ENCODE peak calls at places on chromosome 12, in eight cellular contexts. One of them, this sample, is unnamed.

GRCh38 chr12:101777476-101777875 is 38.2 kb upstream of the SYCP3 start:
- DNase-seq in Peyer's patch: no peak
- DNase-seq in ACHN: no peak
- DNase-seq in CD4-positive, alpha-beta memory T cell: no peak
- DNase-seq in stomach: no peak
- DNase-seq in islet precursor cell: no peak
- DNase-seq in RKO: no peak
- DNase-seq in ELF-1: no peak
- DNase-seq in this sample: no peak

GRCh38 chr12:100566887-100567637 is 6.4 kb upstream of the GAS2L3 start:
- DNase-seq in Peyer's patch: no peak
- DNase-seq in ACHN: no peak
- DNase-seq in CD4-positive, alpha-beta memory T cell: no peak
- DNase-seq in stomach: no peak
- DNase-seq in islet precursor cell: no peak
- DNase-seq in RKO: no peak
- DNase-seq in ELF-1: no peak
- DNase-seq in this sample: no peak

GRCh38 chr12:39199371-39199770 is 243.5 kb downstream of the KIF21A start:
- DNase-seq in Peyer's patch: no peak
- DNase-seq in ACHN: no peak
- DNase-seq in CD4-positive, alpha-beta memory T cell: no peak
- DNase-seq in stomach: no peak
- DNase-seq in islet precursor cell: no peak
- DNase-seq in RKO: no peak
- DNase-seq in ELF-1: no peak
- DNase-seq in this sample: no peak

GRCh38 chr12:122880668-122881067 is 15.3 kb downstream of the VPS37B start:
- DNase-seq in Peyer's patch: no peak
- DNase-seq in ACHN: peak
- DNase-seq in CD4-positive, alpha-beta memory T cell: no peak
- DNase-seq in stomach: no peak
- DNase-seq in islet precursor cell: peak
- DNase-seq in RKO: peak
- DNase-seq in ELF-1: no peak
- DNase-seq in this sample: no peak

GRCh38 chr12:124399622-124400021 is 104.7 kb downstream of the RFLNA start:
- DNase-seq in Peyer's patch: peak
- DNase-seq in ACHN: peak
- DNase-seq in CD4-positive, alpha-beta memory T cell: no peak
- DNase-seq in stomach: no peak
- DNase-seq in islet precursor cell: peak
- DNase-seq in RKO: no peak
- DNase-seq in ELF-1: peak
- DNase-seq in this sample: no peak

GRCh38 chr12:88208661-88209060 is 66.6 kb downstream of the TMTC3 start:
- DNase-seq in Peyer's patch: no peak
- DNase-seq in ACHN: no peak
- DNase-seq in CD4-positive, alpha-beta memory T cell: no peak
- DNase-seq in stomach: no peak
- DNase-seq in islet precursor cell: no peak
- DNase-seq in RKO: no peak
- DNase-seq in ELF-1: no peak
- DNase-seq in this sample: no peak

GRCh38 chr12:42625611-42626010 is 36.1 kb upstream of the PRICKLE1 start:
- DNase-seq in Peyer's patch: no peak
- DNase-seq in ACHN: no peak
- DNase-seq in CD4-positive, alpha-beta memory T cell: no peak
- DNase-seq in stomach: no peak
- DNase-seq in islet precursor cell: no peak
- DNase-seq in RKO: no peak
- DNase-seq in ELF-1: no peak
- DNase-seq in this sample: no peak

GRCh38 chr12:12807970-12808702 is 5.0 kb upstream of the DDX47 start:
- DNase-seq in Peyer's patch: no peak
- DNase-seq in ACHN: no peak
- DNase-seq in CD4-positive, alpha-beta memory T cell: peak
- DNase-seq in stomach: peak
- DNase-seq in islet precursor cell: no peak
- DNase-seq in RKO: no peak
- DNase-seq in ELF-1: no peak
- DNase-seq in this sample: no peak

GRCh38 chr12:120093336-120093591 is 23.3 kb downstream of the RAB35 start:
- DNase-seq in Peyer's patch: no peak
- DNase-seq in ACHN: no peak
- DNase-seq in CD4-positive, alpha-beta memory T cell: no peak
- DNase-seq in stomach: no peak
- DNase-seq in islet precursor cell: no peak
- DNase-seq in RKO: no peak
- DNase-seq in ELF-1: peak
- DNase-seq in this sample: no peak

GRCh38 chr12:63766498-63766897 is 13.2 kb upstream of the RXYLT1 start:
- DNase-seq in Peyer's patch: no peak
- DNase-seq in ACHN: no peak
- DNase-seq in CD4-positive, alpha-beta memory T cell: no peak
- DNase-seq in stomach: no peak
- DNase-seq in islet precursor cell: no peak
- DNase-seq in RKO: no peak
- DNase-seq in ELF-1: no peak
- DNase-seq in this sample: no peak

GRCh38 chr12:121011820-121012219 is 4.5 kb downstream of the C12orf43 start:
- DNase-seq in Peyer's patch: no peak
- DNase-seq in ACHN: no peak
- DNase-seq in CD4-positive, alpha-beta memory T cell: no peak
- DNase-seq in stomach: no peak
- DNase-seq in islet precursor cell: no peak
- DNase-seq in RKO: no peak
- DNase-seq in ELF-1: no peak
- DNase-seq in this sample: no peak

GRCh38 chr12:120652671-120653435 is 12.4 kb downstream of the CABP1 start:
- DNase-seq in Peyer's patch: no peak
- DNase-seq in ACHN: no peak
- DNase-seq in CD4-positive, alpha-beta memory T cell: no peak
- DNase-seq in stomach: no peak
- DNase-seq in islet precursor cell: no peak
- DNase-seq in RKO: peak
- DNase-seq in ELF-1: no peak
- DNase-seq in this sample: no peak

GRCh38 chr12:102765736-102766135 is 151.3 kb downstream of the PAH start:
- DNase-seq in Peyer's patch: no peak
- DNase-seq in ACHN: no peak
- DNase-seq in CD4-positive, alpha-beta memory T cell: no peak
- DNase-seq in stomach: no peak
- DNase-seq in islet precursor cell: no peak
- DNase-seq in RKO: no peak
- DNase-seq in ELF-1: no peak
- DNase-seq in this sample: no peak

GRCh38 chr12:44389038-44389437 is 487.1 kb downstream of the NELL2 start:
- DNase-seq in Peyer's patch: no peak
- DNase-seq in ACHN: no peak
- DNase-seq in CD4-positive, alpha-beta memory T cell: no peak
- DNase-seq in stomach: no peak
- DNase-seq in islet precursor cell: no peak
- DNase-seq in RKO: no peak
- DNase-seq in ELF-1: no peak
- DNase-seq in this sample: no peak

GRCh38 chr12:78929075-78929418 is 64.5 kb downstream of the SYT1 start:
- DNase-seq in Peyer's patch: no peak
- DNase-seq in ACHN: no peak
- DNase-seq in CD4-positive, alpha-beta memory T cell: no peak
- DNase-seq in stomach: no peak
- DNase-seq in islet precursor cell: no peak
- DNase-seq in RKO: no peak
- DNase-seq in ELF-1: no peak
- DNase-seq in this sample: no peak

GRCh38 chr12:96350982-96351381 is 49.3 kb downstream of the CDK17 start:
- DNase-seq in Peyer's patch: no peak
- DNase-seq in ACHN: no peak
- DNase-seq in CD4-positive, alpha-beta memory T cell: no peak
- DNase-seq in stomach: no peak
- DNase-seq in islet precursor cell: no peak
- DNase-seq in RKO: no peak
- DNase-seq in ELF-1: no peak
- DNase-seq in this sample: no peak

GRCh38 chr12:128178551-128178950 is 88.4 kb upstream of the TMEM132C start:
- DNase-seq in Peyer's patch: no peak
- DNase-seq in ACHN: peak
- DNase-seq in CD4-positive, alpha-beta memory T cell: no peak
- DNase-seq in stomach: no peak
- DNase-seq in islet precursor cell: peak
- DNase-seq in RKO: no peak
- DNase-seq in ELF-1: no peak
- DNase-seq in this sample: no peak